ENCODE peak calls at places on chromosomes 13 and 19, in eight cellular contexts. F is heart left ventricle, Z is suprapubic skin, G is thyroid gland, I is ovary, W is tibial nerve, A is uterus, D is transverse colon. M is an unnamed sample.

GRCh38 chr19:18317998-18318800 is 4.7 kb downstream of the LSM4 start:
- DNase-seq in W (no peak), F (no peak), A (no peak), I (no peak), Z (no peak), D (peak; percentile 49), G (no peak), M (peak; percentile 45)

GRCh38 chr19:20077791-20078463 is at the start of gene ZNF90:
- DNase-seq in I (peak; percentile 98), W (peak; percentile 96), A (peak; percentile 96), Z (peak; percentile 98), F (peak; percentile 90), D (peak; percentile 92), G (peak; percentile 97), M (peak; percentile 99)

GRCh38 chr13:60370343-60370742 is 26.7 kb upstream of the TDRD3 start:
- DNase-seq in G (no peak), D (no peak), I (no peak), F (no peak), Z (no peak), A (no peak), W (no peak), M (no peak)

GRCh38 chr13:42746846-42747245 is 34.5 kb upstream of the FAM216B start:
- DNase-seq in G (no peak), A (no peak), W (no peak), I (no peak), F (no peak), D (no peak), Z (no peak), M (no peak)

GRCh38 chr19:31348416-31349159 is 648 bp downstream of the TSHZ3 start:
- DNase-seq in A (peak; percentile 56), W (no peak), Z (no peak), D (no peak), G (peak; percentile 55), F (peak; percentile 73), I (peak; percentile 60), M (peak; percentile 17)

GRCh38 chr19:34265221-34265650 is 10.9 kb downstream of the GARRE1 start:
- DNase-seq in G (peak; percentile 43), I (no peak), A (no peak), W (no peak), Z (no peak), F (no peak), D (no peak), M (peak; percentile 31)

GRCh38 chr13:44050450-44051063 is 170.9 kb downstream of the LACC1 start:
- DNase-seq in W (no peak), Z (no peak), G (no peak), I (no peak), A (no peak), F (no peak), D (no peak), M (no peak)

GRCh38 chr13:92913840-92914239 is 312.8 kb upstream of the GPC6 start:
- DNase-seq in F (no peak), A (no peak), I (no peak), D (no peak), W (no peak), G (no peak), Z (no peak), M (no peak)

GRCh38 chr19:38617283-38617763 is 430 bp downstream of the MAP4K1 start:
- DNase-seq in I (peak; percentile 47), F (no peak), Z (no peak), A (no peak), D (no peak), W (no peak), G (no peak), M (no peak)

GRCh38 chr13:45333973-45334922 is 6.7 kb downstream of the TPT1 start:
- DNase-seq in G (peak; percentile 50), D (no peak), F (no peak), Z (no peak), I (no peak), W (no peak), A (no peak), M (no peak)

GRCh38 chr13:81929988-81930387 is 1589.1 kb upstream of the SPRY2 start:
- DNase-seq in G (no peak), W (no peak), F (no peak), A (no peak), Z (no peak), D (no peak), I (no peak), M (no peak)

GRCh38 chr13:87999791-88000190 is 328.6 kb downstream of the SLITRK5 start:
- DNase-seq in G (no peak), Z (no peak), A (no peak), F (no peak), D (no peak), W (no peak), I (no peak), M (no peak)

GRCh38 chr13:26971990-26972888 is 199.4 kb downstream of the USP12 start:
- DNase-seq in I (no peak), F (peak; percentile 34), A (no peak), G (no peak), D (peak; percentile 80), W (no peak), Z (no peak), M (peak; percentile 73)

GRCh38 chr19:49533551-49534488 is 6.0 kb downstream of the RCN3 start:
- DNase-seq in F (peak; percentile 87), W (peak; percentile 63), I (peak; percentile 87), G (peak; percentile 78), D (peak; percentile 69), Z (peak; percentile 90), A (peak; percentile 79), M (peak; percentile 77)

GRCh38 chr13:46893820-46894533 is 2.9 kb downstream of the HTR2A start:
- DNase-seq in F (peak; percentile 81), G (peak; percentile 68), Z (peak; percentile 84), W (peak; percentile 37), D (peak; percentile 66), A (peak; percentile 78), I (peak; percentile 76), M (peak; percentile 55)

GRCh38 chr13:94247890-94248289 is 231.6 kb downstream of the DCT start:
- DNase-seq in G (no peak), D (no peak), I (no peak), W (no peak), A (no peak), Z (no peak), F (no peak), M (no peak)

GRCh38 chr13:96821971-96822370 is 172.3 kb downstream of the OXGR1 start:
- DNase-seq in I (no peak), D (no peak), Z (no peak), A (no peak), G (no peak), F (no peak), W (no peak), M (no peak)

DNA sequence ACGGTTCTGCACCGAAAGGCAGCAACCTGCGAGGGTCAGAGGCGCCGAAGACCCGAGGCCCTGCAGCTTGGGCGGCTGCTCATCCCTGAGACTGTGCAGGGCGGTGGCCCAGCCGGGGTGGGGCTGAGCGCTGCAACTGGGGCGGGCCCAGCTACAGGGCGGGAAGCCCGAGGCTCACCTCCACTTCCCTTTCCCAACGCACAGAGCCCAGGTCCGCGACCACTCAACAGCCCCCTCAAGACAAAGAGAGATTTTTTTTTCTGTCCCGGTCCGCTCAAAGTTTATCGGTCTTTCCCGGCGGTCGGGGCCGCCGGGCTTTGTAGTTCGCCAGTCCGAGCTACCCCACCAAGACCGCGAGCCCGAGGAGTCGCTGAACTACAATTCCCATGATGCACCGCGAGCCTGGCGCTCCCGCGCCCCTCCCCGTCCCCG is 573 bp downstream of the KATNAL1 start:
- DNase-seq in A (peak; percentile 95), F (peak; percentile 95), I (peak; percentile 97), G (peak; percentile 91), W (peak; percentile 85), D (peak; percentile 95), Z (peak; percentile 96), M (peak; percentile 93)
- TF ChIP-seq POLR2A in A (no peak), F (no peak), I (no peak), G (no peak), W (no peak), D (no peak), Z (no peak), M (no peak)

GRCh38 chr19:13817018-13817614 is 21.9 kb downstream of the ZSWIM4 start:
- DNase-seq in F (no peak), I (no peak), Z (no peak), A (no peak), D (peak; percentile 82), W (no peak), G (peak; percentile 68), M (peak; percentile 85)

GRCh38 chr19:13808856-13809255 is 13.6 kb downstream of the ZSWIM4 start:
- DNase-seq in Z (no peak), W (no peak), F (no peak), D (no peak), I (no peak), A (no peak), G (no peak), M (no peak)

GRCh38 chr19:13814550-13814949 is 19.3 kb downstream of the ZSWIM4 start:
- DNase-seq in G (no peak), I (no peak), A (no peak), W (no peak), D (no peak), F (no peak), Z (no peak), M (no peak)

GRCh38 chr19:13813147-13813546 is 17.9 kb downstream of the ZSWIM4 start:
- DNase-seq in G (no peak), W (no peak), I (no peak), A (no peak), F (no peak), Z (no peak), D (no peak), M (no peak)

GRCh38 chr19:13812544-13812943 is 17.3 kb downstream of the ZSWIM4 start:
- DNase-seq in I (no peak), D (no peak), A (no peak), F (no peak), W (no peak), Z (no peak), G (no peak), M (no peak)
- H3K27ac ChIP-seq in I (no peak overlapping the region), D (no peak overlapping the region), A (no peak overlapping the region), F (no peak overlapping the region), W (no peak overlapping the region), Z (no peak overlapping the region), G (no peak overlapping the region), M (no peak overlapping the region)

GRCh38 chr13:31930901-31931522 is 100.6 kb upstream of the FRY start:
- DNase-seq in D (no peak), I (no peak), Z (no peak), F (no peak), G (no peak), A (no peak), W (no peak), M (no peak)
- TF ChIP-seq POLR2A in D (no peak), I (no peak), Z (no peak), F (no peak), G (no peak), A (no peak), W (no peak), M (no peak)

GRCh38 chr13:28467886-28468519 is 26.9 kb downstream of the FLT1 start:
- DNase-seq in F (no peak), Z (no peak), A (no peak), G (no peak), W (no peak), I (no peak), D (no peak), M (no peak)

GRCh38 chr13:28466151-28466550 is 28.8 kb downstream of the FLT1 start:
- DNase-seq in D (no peak), I (no peak), G (no peak), W (no peak), A (no peak), Z (no peak), F (no peak), M (no peak)

GRCh38 chr13:28468520-28468915 is 26.4 kb downstream of the FLT1 start:
- DNase-seq in Z (no peak), D (no peak), W (no peak), I (no peak), G (no peak), A (no peak), F (no peak), M (no peak)

GRCh38 chr13:28464861-28465260 is 30.1 kb downstream of the FLT1 start:
- DNase-seq in D (no peak), Z (no peak), F (no peak), W (no peak), A (no peak), G (no peak), I (no peak), M (no peak)

GRCh38 chr13:28467034-28467433 is 27.9 kb downstream of the FLT1 start:
- DNase-seq in G (no peak), F (no peak), Z (no peak), D (no peak), W (no peak), A (no peak), I (no peak), M (no peak)
- H3K27ac ChIP-seq in G (no peak overlapping the region), F (no peak overlapping the region), Z (no peak overlapping the region), D (no peak overlapping the region), W (no peak overlapping the region), A (no peak overlapping the region), I (no peak overlapping the region), M (no peak overlapping the region)

M was measured in body of pancreas.